ENCODE peak calls at places on chromosome 22, in five cellular contexts. D, K, Z, P and O are unnamed samples.
A peak's percentile ranks its signal among the peaks of the same experiment; 100 is the strongest.

GRCh38 chr22:40008726-40009125 is 14.0 kb downstream of the FAM83F start:
- DNase-seq in Z (no peak), D (peak; percentile 35), P (no peak), K (no peak), O (peak; percentile 57)

GRCh38 chr22:31206896-31207687 is 5.0 kb upstream of the LIMK2 start:
- DNase-seq in K (peak; percentile 83), P (peak; percentile 90), D (no peak), Z (no peak), O (no peak)

GRCh38 chr22:19759459-19759993 is 1.1 kb upstream of the TBX1 start:
- DNase-seq in P (no peak), Z (no peak), D (no peak), K (no peak), O (no peak)

GRCh38 chr22:20429254-20430100 is 8.1 kb downstream of the SCARF2 start:
- DNase-seq in P (peak; percentile 84), K (peak; percentile 83), D (no peak), Z (no peak), O (no peak)

GRCh38 chr22:26553056-26553752 is 36.7 kb downstream of the TPST2 start:
- DNase-seq in P (no peak), K (no peak), D (peak; percentile 15), Z (peak; percentile 92), O (peak; percentile 69)

GRCh38 chr22:47168900-47169800 is 406.7 kb downstream of the TBC1D22A start:
- DNase-seq in K (peak; percentile 25), Z (no peak), D (no peak), P (peak; percentile 14), O (no peak)

GRCh38 chr22:41290262-41291221 is 4.6 kb upstream of the RANGAP1 start:
- DNase-seq in P (no peak), K (no peak), D (no peak), Z (peak; percentile 94), O (no peak)

GRCh38 chr22:36218648-36219047 is 17.0 kb upstream of the APOL4 start:
- DNase-seq in P (no peak), K (no peak), Z (no peak), D (no peak), O (no peak)

GRCh38 chr22:45217806-45218205 is 22.9 kb downstream of the KIAA0930 start:
- DNase-seq in D (no peak), K (no peak), P (peak; percentile 24), Z (no peak), O (no peak)

GRCh38 chr22:41935015-41935908 is 8.7 kb upstream of the TNFRSF13C start:
- DNase-seq in K (no peak), Z (no peak), D (no peak), P (no peak), O (no peak)

GRCh38 chr22:26471522-26471921 is 12.1 kb downstream of the HPS4 start:
- DNase-seq in K (peak; percentile 44), P (no peak), Z (peak; percentile 74), D (no peak), O (no peak)

GRCh38 chr22:32606181-32606580 is 131.6 kb downstream of the FBXO7 start:
- DNase-seq in P (no peak), Z (no peak), K (no peak), D (no peak), O (no peak)

GRCh38 chr22:38505595-38506117 is 455 bp downstream of the DDX17 start:
- DNase-seq in K (peak; percentile 79), D (peak; percentile 84), P (peak; percentile 83), Z (peak; percentile 66), O (peak; percentile 49)

GRCh38 chr22:43289551-43289963 is 53.6 kb downstream of the SCUBE1 start:
- DNase-seq in P (no peak), D (no peak), K (no peak), Z (no peak), O (no peak)

GRCh38 chr22:32637951-32638350 is 163.3 kb downstream of the FBXO7 start:
- DNase-seq in P (no peak), K (no peak), D (no peak), Z (no peak), O (no peak)

GRCh38 chr22:25447689-25448434 is 116.6 kb upstream of the GRK3 start:
- DNase-seq in K (peak; percentile 93), D (peak; percentile 73), Z (peak; percentile 86), P (peak; percentile 92), O (peak; percentile 82)

GRCh38 chr22:17853066-17853465 is 78.8 kb upstream of the BID start:
- DNase-seq in K (no peak), Z (peak; percentile 29), D (no peak), P (no peak), O (no peak)

GRCh38 chr22:50208430-50208938 is 7.7 kb downstream of the SELENOO start:
- DNase-seq in K (no peak), P (peak; percentile 44), D (no peak), Z (no peak), O (no peak)

GRCh38 chr22:45602824-45603301 is 68.8 kb upstream of the ATXN10 start:
- DNase-seq in Z (peak; percentile 53), P (peak; percentile 34), D (no peak), K (no peak), O (no peak)

GRCh38 chr22:33555814-33556522 is 364.3 kb downstream of the LARGE1 start:
- DNase-seq in K (no peak), Z (no peak), P (no peak), D (no peak), O (no peak)

GRCh38 chr22:44403930-44404329 is 91.2 kb upstream of the SHISAL1 start:
- DNase-seq in K (no peak), Z (no peak), P (no peak), D (no peak), O (no peak)